ENCODE peak calls at places on chromosome 5, in six cellular contexts. B is H1, F is IMR-90, M is mesenchymal stem cell, H is H9, T is mesendoderm. I is an unnamed sample.

GRCh38 chr5:135230326-135230925 is 168.6 kb downstream of the MACROH2A1 start:
- DNase-seq in B (no peak), F (peak; percentile 78), M (peak; percentile 78), H (no peak), T (no peak), I (no peak)

GRCh38 chr5:90293931-90294330 is 115.6 kb downstream of the CETN3 start:
- DNase-seq in B (no peak), F (peak; percentile 3), M (peak; percentile 41), H (peak; percentile 43), T (peak; percentile 85), I (no peak)

GRCh38 chr5:158967566-158967965 is 132.2 kb downstream of the EBF1 start:
- DNase-seq in B (no peak), F (peak; percentile 32), M (peak; percentile 17), H (no peak), T (no peak), I (no peak)

GRCh38 chr5:40960027-40960426 is 50.7 kb downstream of the C7 start:
- DNase-seq in B (no peak), F (no peak), M (no peak), H (no peak), T (no peak), I (no peak)

GRCh38 chr5:72723584-72723983 is 92.9 kb upstream of the TNPO1 start:
- DNase-seq in B (no peak), F (no peak), M (no peak), H (no peak), T (no peak), I (no peak)

GRCh38 chr5:97231025-97231636 is 48.1 kb upstream of the RIOK2 start:
- DNase-seq in B (no peak), F (peak; percentile 86), M (peak; percentile 77), H (peak; percentile 30), T (peak; percentile 76), I (peak; percentile 51)

GRCh38 chr5:56456002-56456401 is 222.9 kb upstream of the ANKRD55 start:
- DNase-seq in B (no peak), F (peak; percentile 76), M (peak; percentile 19), H (no peak), T (no peak), I (no peak)

GRCh38 chr5:132446621-132447020 is 44.0 kb downstream of the IRF1 start:
- DNase-seq in B (no peak), F (peak; percentile 75), M (peak; percentile 77), H (no peak), T (no peak), I (no peak)

GRCh38 chr5:57349214-57349613 is 133.4 kb downstream of the ACTBL2 start:
- DNase-seq in B (no peak), F (no peak), M (no peak), H (no peak), T (no peak), I (no peak)

GRCh38 chr5:26245327-26245726 is 793.1 kb downstream of the CDH9 start:
- DNase-seq in B (no peak), F (no peak), M (no peak), H (no peak), T (no peak), I (no peak)

GRCh38 chr5:95810305-95811125 is 12.0 kb downstream of the GLRX start:
- DNase-seq in B (no peak), F (peak; percentile 37), M (peak; percentile 42), H (no peak), T (no peak), I (no peak)

GRCh38 chr5:172792693-172793570 is 21.9 kb upstream of the DUSP1 start:
- DNase-seq in B (no peak), F (no peak), M (no peak), H (no peak), T (no peak), I (no peak)

GRCh38 chr5:60597570-60597969 is 102.4 kb downstream of the DEPDC1B start:
- DNase-seq in B (no peak), F (no peak), M (no peak), H (no peak), T (no peak), I (no peak)

GRCh38 chr5:177336112-177336511 is 15.4 kb downstream of the LMAN2 start:
- DNase-seq in B (no peak), F (no peak), M (peak; percentile 13), H (peak; percentile 54), T (peak; percentile 37), I (no peak)

GRCh38 chr5:206406-206805 is 11.5 kb downstream of the CCDC127 start:
- DNase-seq in B (no peak), F (peak; percentile 45), M (peak; percentile 28), H (no peak), T (no peak), I (no peak)

GRCh38 chr5:675876-676698 is 17.1 kb downstream of the TPPP start:
- DNase-seq in B (peak; percentile 49), F (no peak), M (no peak), H (peak; percentile 25), T (no peak), I (no peak)

GRCh38 chr5:61332369-61332745 is 299 bp downstream of the ZSWIM6 start:
- DNase-seq in B (no peak), F (no peak), M (peak; percentile 28), H (no peak), T (peak; percentile 43), I (peak; percentile 40)

GRCh38 chr5:74497706-74498105 is 142.8 kb downstream of the ENC1 start:
- DNase-seq in B (no peak), F (peak; percentile 25), M (no peak), H (no peak), T (no peak), I (no peak)

GRCh38 chr5:80219381-80219780 is 36.5 kb downstream of the SERINC5 start:
- DNase-seq in B (no peak), F (no peak), M (no peak), H (no peak), T (no peak), I (no peak)

GRCh38 chr5:181190711-181191525 is 14.1 kb downstream of the TRIM7 start:
- DNase-seq in B (no peak), F (no peak), M (no peak), H (no peak), T (no peak), I (peak; percentile 70)

GRCh38 chr5:181189962-181190710 is 14.9 kb downstream of the TRIM7 start:
- DNase-seq in B (no peak), F (no peak), M (peak; percentile 31), H (no peak), T (no peak), I (no peak)

GRCh38 chr5:181194489-181195248 is 10.3 kb downstream of the TRIM7 start:
- DNase-seq in B (no peak), F (no peak), M (no peak), H (peak; percentile 64), T (no peak), I (no peak)

GRCh38 chr5:181191526-181192336 is 13.3 kb downstream of the TRIM7 start:
- DNase-seq in B (peak; percentile 100), F (peak; percentile 94), M (peak; percentile 96), H (peak; percentile 95), T (peak; percentile 96), I (peak; percentile 98)

GRCh38 chr5:181192337-181193046 is 12.5 kb downstream of the TRIM7 start:
- DNase-seq in B (no peak), F (peak; percentile 31), M (no peak), H (no peak), T (no peak), I (no peak)
- H2AK5ac ChIP-seq in B (no peak overlapping the region), F (peak overlapping the region; percentile 79), M (peak overlapping the region; percentile 23), H (no peak overlapping the region), T (no peak overlapping the region), I (peak overlapping the region; percentile 2)

GRCh38 chr5:36244076-36244475 is 2.4 kb upstream of the NADK2 start:
- DNase-seq in B (no peak), F (no peak), M (no peak), H (no peak), T (no peak), I (no peak)

GRCh38 chr5:36242534-36243144 is 914 bp upstream of the NADK2 start:
- DNase-seq in B (no peak), F (no peak), M (no peak), H (no peak), T (no peak), I (no peak)

GRCh38 chr5:36243653-36244052 is 1.9 kb upstream of the NADK2 start:
- DNase-seq in B (no peak), F (no peak), M (no peak), H (no peak), T (no peak), I (no peak)

GRCh38 chr5:36240779-36241635 is 718 bp downstream of the NADK2 start:
- DNase-seq in B (peak; percentile 76), F (peak; percentile 59), M (peak; percentile 83), H (peak; percentile 69), T (peak; percentile 84), I (peak; percentile 60)

GRCh38 chr5:36241636-36242533 is at the start of gene NADK2:
- DNase-seq in B (peak; percentile 92), F (peak; percentile 92), M (peak; percentile 97), H (peak; percentile 97), T (peak; percentile 99), I (peak; percentile 93)
- H2BK120ac ChIP-seq in B (no peak within 1 kb of the TSS), F (peak within 1 kb of the TSS; percentile 79), M (peak within 1 kb of the TSS; percentile 73), H (no peak within 1 kb of the TSS), T (no peak within 1 kb of the TSS), I (peak within 1 kb of the TSS; percentile 73)

DNA sequence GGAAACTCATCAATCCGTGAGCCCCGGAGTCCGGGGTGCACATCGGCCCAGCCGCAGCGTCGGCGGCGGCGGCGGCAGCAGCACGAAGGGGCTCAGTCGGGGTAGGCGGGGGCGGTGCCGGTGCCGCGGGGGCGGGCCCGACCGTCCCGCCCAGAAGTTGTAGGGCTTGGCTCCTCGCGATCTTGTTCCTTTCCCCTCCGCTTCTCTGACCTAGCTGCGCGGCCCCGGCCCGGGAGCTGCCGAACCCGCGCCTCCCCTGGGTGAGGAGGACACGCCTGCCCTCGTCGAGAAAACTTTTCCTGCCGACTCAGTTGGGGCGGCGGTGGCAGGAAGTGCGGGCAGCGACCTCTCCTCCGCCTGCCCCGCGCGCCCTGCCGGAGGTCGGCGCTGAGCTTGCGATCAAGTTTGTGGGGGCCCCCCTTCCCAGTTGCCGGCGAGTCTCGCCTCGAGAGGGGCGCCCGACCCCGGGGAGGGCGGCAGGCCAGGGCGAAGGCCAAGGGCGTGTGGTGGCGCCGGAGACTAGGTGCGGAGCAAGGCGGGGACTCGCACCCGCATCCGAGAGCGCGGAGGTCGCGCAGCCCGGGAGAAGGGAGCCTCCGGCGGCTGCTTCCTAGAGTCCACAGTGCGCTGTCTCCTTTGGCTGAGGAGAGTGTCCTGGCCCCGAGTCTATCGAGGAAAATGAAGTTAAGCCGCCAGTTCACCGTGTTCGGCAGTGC is at the start of gene MAN2A1:
- DNase-seq in B (peak; percentile 78), F (peak; percentile 47), M (peak; percentile 81), H (peak; percentile 71), T (peak; percentile 81), I (peak; percentile 73)
- H3K23ac ChIP-seq in B (no peak within 1 kb of the TSS), F (peak within 1 kb of the TSS; percentile 93), M (no peak within 1 kb of the TSS), H (no peak within 1 kb of the TSS), T (peak within 1 kb of the TSS; percentile 15), I (peak within 1 kb of the TSS; percentile 95)

GRCh38 chr5:157714480-157714879 is 16.7 kb upstream of the THG1L start:
- DNase-seq in B (no peak), F (no peak), M (no peak), H (no peak), T (no peak), I (no peak)

GRCh38 chr5:157721159-157721558 is 10.1 kb upstream of the THG1L start:
- DNase-seq in B (no peak), F (no peak), M (no peak), H (no peak), T (no peak), I (no peak)

GRCh38 chr5:157718529-157718928 is 12.7 kb upstream of the THG1L start:
- DNase-seq in B (no peak), F (peak; percentile 77), M (peak; percentile 75), H (no peak), T (peak; percentile 75), I (no peak)

GRCh38 chr5:157714036-157714435 is 17.2 kb upstream of the THG1L start:
- DNase-seq in B (no peak), F (peak; percentile 13), M (peak; percentile 20), H (no peak), T (no peak), I (no peak)

GRCh38 chr5:157719231-157719630 is 12.0 kb upstream of the THG1L start:
- DNase-seq in B (no peak), F (no peak), M (no peak), H (peak; percentile 54), T (peak; percentile 35), I (no peak)
- H2AK5ac ChIP-seq in B (no peak overlapping the region), F (no peak overlapping the region), M (no peak overlapping the region), H (no peak overlapping the region), T (no peak overlapping the region), I (no peak overlapping the region)

I was measured in neuronal stem cell.